ENCODE peak calls at places on chromosomes 2 and 18, in five cellular contexts. Q, F, K, N and Z are unnamed samples.

GRCh38 chr18:32072321-32072720 is 19.4 kb upstream of the RNF138 start:
- DNase-seq in Q (peak), F (no peak), K (peak), N (no peak), Z (no peak)

GRCh38 chr2:71166812-71167211 is 36.4 kb downstream of the MPHOSPH10 start:
- DNase-seq in Q (no peak), F (no peak), K (no peak), N (no peak), Z (no peak)

GRCh38 chr18:76384861-76385680 is 110.0 kb downstream of the ZNF516 start:
- DNase-seq in Q (no peak), F (no peak), K (no peak), N (no peak), Z (no peak)

GRCh38 chr18:23237524-23238151 is 102.4 kb downstream of the CABLES1 start:
- DNase-seq in Q (no peak), F (peak), K (peak), N (peak), Z (no peak)

GRCh38 chr2:36819090-36819711 is 122.7 kb downstream of the VIT start:
- DNase-seq in Q (peak), F (no peak), K (no peak), N (no peak), Z (no peak)

GRCh38 chr18:72460210-72460680 is 83.9 kb downstream of the CBLN2 start:
- DNase-seq in Q (no peak), F (no peak), K (no peak), N (peak), Z (no peak)

GRCh38 chr2:23566236-23567142 is 181.5 kb downstream of the KLHL29 start:
- DNase-seq in Q (peak), F (peak), K (peak), N (no peak), Z (no peak)

GRCh38 chr2:65514555-65515195 is 82.3 kb upstream of the SPRED2 start:
- DNase-seq in Q (no peak), F (no peak), K (no peak), N (no peak), Z (no peak)

GRCh38 chr2:99691931-99692330 is 202.1 kb upstream of the REV1 start:
- DNase-seq in Q (no peak), F (no peak), K (no peak), N (peak), Z (no peak)

GRCh38 chr2:120767486-120768005 is 31.9 kb downstream of the GLI2 start:
- DNase-seq in Q (no peak), F (no peak), K (no peak), N (no peak), Z (no peak)

GRCh38 chr2:114515901-114516300 is 73.5 kb downstream of the DPP10 start:
- DNase-seq in Q (no peak), F (peak), K (no peak), N (no peak), Z (no peak)

GRCh38 chr2:206736935-206737334 is 18.7 kb upstream of the DYTN start:
- DNase-seq in Q (no peak), F (no peak), K (no peak), N (no peak), Z (no peak)

GRCh38 chr2:126696644-126697520 is 40.9 kb downstream of the GYPC start:
- DNase-seq in Q (no peak), F (no peak), K (no peak), N (no peak), Z (no peak)

GRCh38 chr18:5464241-5464640 is 79.6 kb downstream of the EPB41L3 start:
- DNase-seq in Q (no peak), F (no peak), K (no peak), N (no peak), Z (no peak)

GRCh38 chr18:22056962-22057361 is 112.4 kb upstream of the GATA6 start:
- DNase-seq in Q (no peak), F (no peak), K (no peak), N (no peak), Z (no peak)

GRCh38 chr2:182870227-182870626 is 3.8 kb upstream of the FRZB start:
- DNase-seq in Q (peak), F (peak), K (peak), N (no peak), Z (no peak)

DNA sequence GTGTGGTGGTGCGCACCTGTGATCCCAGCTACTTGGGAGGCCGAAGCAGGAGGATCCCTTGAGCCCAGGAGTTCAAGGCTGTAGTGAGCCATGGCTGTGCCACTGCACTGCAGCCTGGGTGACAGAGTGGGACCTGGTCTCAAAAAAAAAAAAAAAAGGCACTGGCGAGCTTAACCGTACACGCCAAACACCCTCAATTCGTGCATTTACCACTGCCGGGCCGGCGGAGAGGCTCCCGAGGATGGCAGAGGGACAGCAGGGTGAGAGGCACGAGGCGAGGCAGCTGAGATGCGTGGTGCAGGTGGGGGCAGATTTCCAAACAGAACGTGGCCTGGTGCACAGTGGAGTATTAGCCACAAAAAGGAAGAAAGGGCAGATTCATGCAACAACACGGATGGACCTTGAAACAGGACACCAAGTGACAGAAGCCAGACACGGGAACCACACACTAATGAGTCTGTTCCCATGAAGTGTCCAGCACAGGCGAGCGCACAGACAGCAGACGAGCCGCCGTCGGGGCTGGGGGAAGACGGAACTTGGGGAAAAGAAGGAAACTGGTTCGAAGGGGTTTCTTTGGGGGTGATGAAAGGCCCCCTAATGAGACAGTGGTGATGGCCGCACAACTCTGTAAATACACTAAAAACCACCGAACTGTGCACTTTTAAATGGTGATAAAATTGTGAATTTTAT is 27.4 kb downstream of the SLC66A2 start:
- DNase-seq in Q (no peak), F (no peak), K (no peak), N (no peak), Z (no peak)
- H3K27ac ChIP-seq in Q (no peak), F (no peak), K (no peak), N (no peak), Z (no peak)

DNA sequence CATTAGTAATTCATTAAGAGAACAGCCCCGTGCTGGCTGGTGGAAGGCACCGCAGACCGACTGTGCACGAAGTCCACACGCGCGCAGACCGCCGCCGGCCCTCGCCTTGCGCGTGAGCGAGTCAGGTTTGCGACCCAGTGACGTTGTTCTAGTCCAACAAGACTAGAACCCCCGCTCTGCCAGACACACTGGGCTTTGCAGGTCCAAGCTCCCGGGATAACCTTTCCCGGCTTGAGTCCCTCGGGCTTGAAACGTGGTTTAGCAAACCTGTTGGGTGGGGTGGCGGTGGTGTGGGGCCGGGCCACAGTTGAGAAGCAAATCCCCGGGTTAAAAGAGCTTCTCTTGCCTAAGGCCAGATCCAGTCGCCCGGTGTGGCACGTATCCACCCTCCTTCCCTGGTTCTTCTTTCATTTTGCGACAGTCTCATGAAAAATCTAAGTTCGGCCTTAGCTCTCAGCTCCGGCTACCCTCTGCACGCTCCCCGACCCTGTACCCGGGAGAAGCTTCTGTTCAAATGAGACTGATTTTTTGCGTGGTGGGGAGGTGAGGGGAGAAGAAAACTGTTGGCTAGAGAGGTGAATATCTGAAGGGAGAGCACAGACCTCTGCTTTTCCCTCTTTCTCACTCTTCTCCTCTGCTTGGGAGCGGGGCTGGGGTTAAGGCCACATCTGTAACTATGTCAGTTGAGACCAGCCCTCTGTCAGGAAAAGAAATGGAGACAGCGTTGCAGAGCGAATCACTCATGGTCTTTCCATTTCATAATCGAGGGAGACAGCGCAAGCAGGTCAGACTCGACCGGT is 11.1 kb upstream of the SKOR2 start:
- DNase-seq in Q (no peak), F (peak), K (no peak), N (no peak), Z (no peak)
- TF ChIP-seq EZH2 in Q (no peak), F (peak), K (no peak), N (no peak), Z (no peak)

DNA sequence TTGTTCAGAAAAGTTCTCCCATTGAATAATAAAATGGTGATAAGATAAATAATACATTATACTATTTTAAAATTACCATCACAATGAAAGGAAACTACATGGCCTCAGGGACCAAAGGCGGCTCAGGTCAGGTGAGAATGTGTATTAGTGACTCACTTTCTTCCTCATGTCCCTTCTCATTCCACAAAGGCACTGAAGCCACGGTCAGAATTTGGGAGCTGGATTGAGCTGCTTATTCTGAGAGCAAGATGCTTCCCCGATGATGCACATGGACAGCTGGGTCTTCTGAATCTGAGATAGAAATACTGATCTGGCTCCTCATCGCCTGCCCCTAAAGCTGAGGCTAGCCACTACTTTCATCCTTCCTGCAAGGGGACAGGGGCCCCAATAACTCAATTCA is 28.9 kb downstream of the DYM start:
- DNase-seq in Q (no peak), F (no peak), K (no peak), N (no peak), Z (no peak)
- H3K27ac ChIP-seq in Q (no peak), F (no peak), K (no peak), N (no peak), Z (no peak)

GRCh38 chr2:55763721-55764120 is 70.1 kb upstream of the PNPT1 start:
- DNase-seq in Q (no peak), F (no peak), K (no peak), N (no peak), Z (no peak)
- TF ChIP-seq EZH2 in Q (no peak), F (no peak), K (no peak), N (no peak), Z (no peak)

GRCh38 chr2:3468296-3468988 is 50.9 kb downstream of the ADI1 start:
- DNase-seq in Q (no peak), F (no peak), K (no peak), N (no peak), Z (no peak)
- H3K27ac ChIP-seq in Q (no peak), F (no peak), K (no peak), N (no peak), Z (no peak)

GRCh38 chr2:144114761-144115160 is 405.2 kb downstream of the ZEB2 start:
- DNase-seq in Q (no peak), F (no peak), K (no peak), N (peak), Z (no peak)
- TF ChIP-seq EZH2 in Q (no peak), F (no peak), K (no peak), N (no peak), Z (no peak)

GRCh38 chr2:216774620-216775019 is 79.3 kb upstream of the IGFBP5 start:
- DNase-seq in Q (no peak), F (no peak), K (peak), N (peak), Z (no peak)
- H3K27ac ChIP-seq in Q (no peak), F (no peak), K (peak), N (peak), Z (no peak)

GRCh38 chr18:13220326-13220991 is 1.9 kb downstream of the LDLRAD4 start:
- DNase-seq in Q (no peak), F (no peak), K (no peak), N (no peak), Z (no peak)

GRCh38 chr18:13218376-13219011 is at the start of gene LDLRAD4:
- DNase-seq in Q (no peak), F (peak), K (no peak), N (no peak), Z (no peak)

GRCh38 chr18:13217971-13218375 is 587 bp upstream of the LDLRAD4 start:
- DNase-seq in Q (no peak), F (peak), K (peak), N (no peak), Z (no peak)

GRCh38 chr18:13219576-13219975 is 1.0 kb downstream of the LDLRAD4 start:
- DNase-seq in Q (no peak), F (no peak), K (no peak), N (no peak), Z (no peak)

DNA sequence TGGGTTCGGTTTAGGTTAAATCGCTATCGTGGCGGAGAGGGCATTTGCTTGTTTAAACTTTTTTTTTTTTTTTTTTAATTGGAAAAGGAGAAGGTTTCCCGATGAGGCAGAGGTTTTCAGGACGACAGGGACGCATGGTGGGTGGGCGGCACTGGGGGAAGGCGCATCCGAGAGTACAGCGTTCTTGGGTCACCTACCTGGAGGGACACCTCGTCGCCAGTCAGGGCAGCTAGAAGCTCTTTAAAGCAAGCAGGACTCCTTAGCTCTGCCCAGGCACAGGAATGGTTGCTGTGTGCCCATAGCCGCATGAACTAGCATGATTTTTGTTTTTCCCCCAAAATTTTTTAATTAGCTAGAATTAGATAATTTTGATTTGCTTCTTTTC is 444 bp downstream of the LDLRAD4 start:
- DNase-seq in Q (no peak), F (peak), K (no peak), N (no peak), Z (no peak)
- TF ChIP-seq EZH2 in Q (no peak), F (peak), K (no peak), N (no peak), Z (no peak)